ENCODE peak calls at places on chromosome 1, in six cellular contexts. J is hepatocyte, X is aorta, L is GOT3, E is OCI-LY7, M is lower lobe of right lung. Y is an unnamed sample.

GRCh38 chr1:235741294-235741693 is 91.7 kb upstream of the GNG4 start:
- DNase-seq in M (no peak), L (no peak), X (no peak), E (no peak), J (peak), Y (no peak)

GRCh38 chr1:27598902-27599528 is 4.9 kb downstream of the AHDC1 start:
- DNase-seq in J (peak), M (no peak), L (no peak), E (peak), X (peak), Y (peak)

GRCh38 chr1:93585059-93585966 is 96.3 kb downstream of the BCAR3 start:
- DNase-seq in X (peak), M (peak), J (peak), L (no peak), E (no peak), Y (peak)

GRCh38 chr1:55089683-55090082 is 50.3 kb downstream of the PCSK9 start:
- DNase-seq in M (no peak), L (no peak), X (no peak), J (no peak), E (no peak), Y (no peak)

GRCh38 chr1:220077887-220078286 is 11.7 kb downstream of the BPNT1 start:
- DNase-seq in E (no peak), J (no peak), M (no peak), X (no peak), L (no peak), Y (no peak)

GRCh38 chr1:54867717-54868057 is 19.3 kb downstream of the DHCR24 start:
- DNase-seq in M (no peak), E (no peak), L (no peak), J (peak), X (no peak), Y (no peak)

GRCh38 chr1:2927393-2927792 is 93.9 kb upstream of the ACTRT2 start:
- DNase-seq in M (no peak), E (peak), X (peak), L (no peak), J (no peak), Y (no peak)

GRCh38 chr1:27724961-27725373 is 794 bp upstream of the FAM76A start:
- DNase-seq in E (peak), J (peak), X (peak), M (peak), L (no peak), Y (no peak)

GRCh38 chr1:183070923-183071618 is 47.9 kb downstream of the LAMC1 start:
- DNase-seq in L (no peak), E (peak), X (no peak), J (no peak), M (no peak), Y (peak)